ENCODE peak calls at places on chromosomes 11 and 22, in five cellular contexts. D is left ventricle myocardium inferior, J is suprapubic skin, W is ovary, P is brain microvascular endothelial cell. Y is an unnamed sample.

GRCh38 chr11:86230196-86230813 is 14.2 kb upstream of the EED start:
- DNase-seq in D (no peak), J (no peak), W (no peak), P (no peak), Y (no peak)

GRCh38 chr11:125141686-125142535 is 22.6 kb upstream of the PKNOX2 start:
- DNase-seq in D (peak), J (no peak), W (no peak), P (peak), Y (peak)

GRCh38 chr11:69374110-69374981 is 80.4 kb downstream of the MYEOV start:
- DNase-seq in D (peak), J (peak), W (no peak), P (no peak), Y (no peak)

GRCh38 chr11:335779-336665 is 15.4 kb upstream of the IFITM3 start:
- DNase-seq in D (no peak), J (no peak), W (peak), P (no peak), Y (peak)

GRCh38 chr22:31244044-31244942 is 32.2 kb downstream of the LIMK2 start:
- DNase-seq in D (no peak), J (no peak), W (no peak), P (peak), Y (peak)

GRCh38 chr11:18322818-18323570 is 627 bp downstream of the GTF2H1 start:
- DNase-seq in D (no peak), J (no peak), W (no peak), P (no peak), Y (no peak)

GRCh38 chr11:64661146-64661545 is 61.9 kb downstream of the NRXN2 start:
- DNase-seq in D (peak), J (no peak), W (no peak), P (peak), Y (peak)

GRCh38 chr11:102177974-102178631 is 67.9 kb downstream of the YAP1 start:
- DNase-seq in D (no peak), J (no peak), W (no peak), P (peak), Y (peak)

GRCh38 chr11:43852057-43852636 is 28.5 kb upstream of the ALKBH3 start:
- DNase-seq in D (no peak), J (no peak), W (no peak), P (peak), Y (peak)

GRCh38 chr22:40449676-40450035 is 79.3 kb downstream of the SGSM3 start:
- DNase-seq in D (no peak), J (no peak), W (no peak), P (peak), Y (peak)

GRCh38 chr11:124890701-124891389 is 6.8 kb downstream of the ROBO4 start:
- DNase-seq in D (no peak), J (no peak), W (no peak), P (no peak), Y (no peak)

GRCh38 chr11:129917231-129917630 is 21.9 kb upstream of the NFRKB start:
- DNase-seq in D (no peak), J (no peak), W (no peak), P (no peak), Y (no peak)

GRCh38 chr11:489610-490185 is 17.3 kb downstream of the RNH1 start:
- DNase-seq in D (no peak), J (peak), W (no peak), P (no peak), Y (no peak)

GRCh38 chr11:105401269-105401809 is 208.5 kb upstream of the GRIA4 start:
- DNase-seq in D (no peak), J (no peak), W (no peak), P (no peak), Y (no peak)

GRCh38 chr22:28988455-28988854 is 73.2 kb downstream of the C22orf31 start:
- DNase-seq in D (no peak), J (no peak), W (no peak), P (no peak), Y (no peak)

GRCh38 chr22:35684270-35684700 is 33.4 kb upstream of the APOL5 start:
- DNase-seq in D (no peak), J (no peak), W (no peak), P (peak), Y (peak)

GRCh38 chr22:21660904-21661303 is 4.9 kb upstream of the PPIL2 start:
- DNase-seq in D (no peak), J (no peak), W (no peak), P (no peak), Y (no peak)

GRCh38 chr11:120335928-120336640 is at the start of gene ARHGEF12:
- DNase-seq in D (peak), J (peak), W (peak), P (peak), Y (peak)

GRCh38 chr11:72334651-72335050 is 90.7 kb upstream of the PHOX2A start:
- DNase-seq in D (no peak), J (no peak), W (no peak), P (no peak), Y (no peak)

GRCh38 chr11:132589802-132590201 is 942.5 kb downstream of the OPCML start:
- DNase-seq in D (no peak), J (no peak), W (no peak), P (no peak), Y (no peak)

GRCh38 chr22:46625843-46626349 is 5.7 kb downstream of the GRAMD4 start:
- DNase-seq in D (no peak), J (no peak), W (no peak), P (no peak), Y (no peak)

GRCh38 chr22:43387815-43388214 is 24.0 kb upstream of the MPPED1 start:
- DNase-seq in D (no peak), J (no peak), W (no peak), P (no peak), Y (no peak)

GRCh38 chr11:119832536-119832935 is 103.5 kb upstream of the NECTIN1 start:
- DNase-seq in D (no peak), J (no peak), W (peak), P (peak), Y (peak)

GRCh38 chr11:69819541-69820070 is 390 bp upstream of the FGF3 start:
- DNase-seq in D (no peak), J (no peak), W (no peak), P (no peak), Y (no peak)

GRCh38 chr11:101459020-101459419 is 124.8 kb downstream of the TRPC6 start:
- DNase-seq in D (no peak), J (no peak), W (no peak), P (no peak), Y (no peak)

GRCh38 chr22:46487318-46487717 is 50.1 kb downstream of the CELSR1 start:
- DNase-seq in D (no peak), J (no peak), W (no peak), P (no peak), Y (no peak)

GRCh38 chr11:63919267-63920125 is 2.5 kb upstream of the RCOR2 start:
- DNase-seq in D (peak), J (no peak), W (peak), P (no peak), Y (peak)

GRCh38 chr11:30326114-30326783 is 3.3 kb downstream of the ARL14EP start:
- DNase-seq in D (no peak), J (no peak), W (no peak), P (peak), Y (no peak)

GRCh38 chr11:57662893-57663292 is 5.0 kb upstream of the ZDHHC5 start:
- DNase-seq in D (no peak), J (no peak), W (no peak), P (no peak), Y (no peak)

GRCh38 chr11:34358258-34358665 is 452 bp upstream of the ABTB2 start:
- DNase-seq in D (peak), J (no peak), W (peak), P (no peak), Y (peak)

GRCh38 chr11:34358666-34359547 is 1.1 kb upstream of the ABTB2 start:
- DNase-seq in D (peak), J (peak), W (peak), P (peak), Y (peak)

GRCh38 chr11:34360056-34360455 is 2.2 kb upstream of the ABTB2 start:
- DNase-seq in D (no peak), J (no peak), W (no peak), P (no peak), Y (no peak)

GRCh38 chr11:34357646-34358257 is at the start of gene ABTB2:
- DNase-seq in D (peak), J (peak), W (peak), P (peak), Y (peak)

DNA sequence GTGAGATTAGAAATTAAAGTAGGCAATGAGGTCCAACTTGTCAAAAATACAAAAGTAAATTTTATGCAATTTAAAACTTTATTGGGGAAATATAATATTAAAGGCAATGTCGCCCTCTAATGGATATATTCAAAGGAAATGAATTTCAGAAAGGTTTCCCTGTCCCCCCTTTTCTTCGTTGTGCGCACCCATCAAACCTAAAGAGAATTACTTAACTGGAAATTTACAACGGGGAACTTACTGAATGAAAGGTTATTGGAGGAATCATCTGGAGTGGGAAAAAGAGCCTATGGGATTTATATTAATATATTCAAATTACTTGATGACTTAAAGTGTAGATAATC is 1.7 kb upstream of the ABTB2 start:
- DNase-seq in D (no peak), J (no peak), W (no peak), P (no peak), Y (no peak)
- TF ChIP-seq CTCF in D (peak), J (no peak), W (no peak), P (no peak), Y (no peak)

DNA sequence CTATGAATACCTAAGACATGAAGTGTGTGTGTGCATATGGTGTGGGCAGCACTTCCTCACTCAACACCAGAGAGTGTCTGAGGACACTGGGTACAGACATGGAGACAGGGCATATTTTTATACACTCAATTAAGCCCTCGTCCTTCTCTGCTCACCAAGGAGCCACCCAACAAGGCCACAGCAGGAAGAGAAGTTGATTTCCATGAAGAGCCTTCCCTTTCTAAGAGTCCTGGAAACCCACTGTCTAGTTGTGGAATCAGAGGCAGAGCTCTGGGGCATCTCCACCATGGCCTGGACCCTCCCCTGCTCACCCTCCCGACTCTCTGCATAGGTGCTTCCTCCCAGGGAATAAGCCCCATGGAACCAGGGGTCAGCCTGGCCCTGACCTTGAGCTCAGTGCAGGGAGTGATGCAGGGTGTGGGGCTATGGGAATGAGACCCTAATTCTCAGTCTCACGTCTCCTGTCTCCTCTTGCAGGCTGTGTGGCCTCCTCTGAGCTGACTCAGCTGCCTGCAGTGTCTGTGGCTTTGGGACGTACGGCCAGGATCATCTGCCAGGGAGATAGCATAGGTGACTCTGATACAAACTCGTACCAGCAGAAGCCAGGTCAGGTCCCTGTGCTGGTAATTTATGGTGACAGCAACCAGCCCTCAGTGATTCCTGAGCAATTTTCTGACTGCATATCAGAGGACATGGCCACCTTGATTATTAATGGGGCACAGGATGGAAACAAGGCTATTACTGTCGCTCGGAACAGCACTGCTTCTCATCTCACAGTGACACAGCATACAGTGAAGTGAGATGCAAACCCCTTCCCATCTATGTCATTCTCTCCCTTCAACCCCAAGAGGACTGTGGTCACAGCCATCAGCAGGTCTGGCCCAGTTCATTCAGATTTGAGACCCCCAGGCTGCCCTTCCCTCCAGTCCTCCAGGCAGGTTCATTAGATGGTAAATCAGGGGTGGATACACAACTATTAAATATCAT is 14.6 kb upstream of the IGLL5 start:
- DNase-seq in D (no peak), J (peak), W (no peak), P (no peak), Y (no peak)
- H3K4me3 ChIP-seq in D (no peak), J (no peak), W (no peak), P (no peak), Y (no peak)

GRCh38 chr22:17945851-17946690 is 78.3 kb downstream of the MICAL3 start:
- DNase-seq in D (no peak), J (peak), W (no peak), P (no peak), Y (no peak)
- TF ChIP-seq CTCF in D (no peak), J (no peak), W (no peak), P (no peak), Y (no peak)

DNA sequence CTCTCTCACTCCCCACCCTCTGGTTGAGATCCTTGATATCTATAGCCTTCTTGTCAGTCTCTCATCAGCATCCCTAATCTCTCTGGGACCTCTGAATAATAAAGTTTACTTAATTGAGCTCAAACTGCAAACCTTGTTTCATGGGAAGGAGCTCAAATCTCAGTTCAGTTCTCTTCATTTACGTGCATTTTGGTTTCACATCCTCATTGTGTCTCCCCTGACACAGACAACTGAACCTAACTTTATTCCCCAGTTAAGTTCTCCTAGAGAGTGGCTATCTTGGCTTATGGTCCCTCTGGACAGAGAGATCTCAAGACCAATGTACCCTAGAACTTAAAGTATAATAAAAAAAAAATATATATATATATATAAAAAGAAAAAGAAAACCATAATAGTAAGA is 47.3 kb downstream of the NXPE2 start:
- DNase-seq in D (no peak), J (no peak), W (no peak), P (no peak), Y (no peak)
- H3K4me3 ChIP-seq in D (no peak), J (no peak), W (no peak), P (no peak), Y (no peak)

GRCh38 chr22:50698546-50698945 is 25.9 kb downstream of the SHANK3 start:
- DNase-seq in D (peak), J (peak), W (no peak), P (no peak), Y (no peak)

GRCh38 chr22:50701076-50701419 is 28.4 kb downstream of the SHANK3 start:
- DNase-seq in D (no peak), J (peak), W (no peak), P (no peak), Y (no peak)

GRCh38 chr22:50699001-50699753 is 26.6 kb downstream of the SHANK3 start:
- DNase-seq in D (peak), J (peak), W (no peak), P (no peak), Y (no peak)

GRCh38 chr22:50700387-50701075 is 27.9 kb downstream of the SHANK3 start:
- DNase-seq in D (peak), J (peak), W (no peak), P (no peak), Y (no peak)

DNA sequence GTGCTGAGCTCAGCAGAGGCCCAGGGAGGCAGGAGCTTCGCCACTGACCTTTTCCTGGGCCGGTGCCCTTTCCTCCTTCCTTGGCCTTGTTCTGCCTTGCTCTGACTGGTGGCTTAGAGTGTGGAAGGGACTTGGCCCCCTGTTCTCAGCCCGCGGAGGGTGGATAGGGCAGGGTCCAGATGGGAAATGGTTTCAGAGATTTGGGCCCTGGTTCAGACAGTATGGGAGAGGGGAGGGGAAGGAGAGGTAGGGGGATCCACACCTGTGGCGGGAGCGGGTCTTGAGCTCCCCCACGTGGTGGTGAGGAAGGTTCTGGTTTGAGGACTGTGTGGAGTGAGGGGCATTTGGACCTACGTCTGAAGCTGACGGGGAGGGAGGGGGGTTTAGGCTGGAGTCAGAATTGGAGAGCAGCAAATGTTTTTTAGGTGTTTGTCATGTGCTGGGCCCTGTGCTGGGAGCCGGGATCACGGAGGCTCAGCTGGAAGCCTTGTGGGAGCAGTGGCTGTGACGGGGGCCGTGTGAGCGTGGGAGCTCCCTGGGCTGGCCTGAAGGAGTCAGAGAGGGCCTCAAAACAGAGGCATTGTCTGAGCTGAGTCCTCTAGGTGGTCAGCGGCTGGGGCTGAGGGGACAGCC is 27.2 kb downstream of the SHANK3 start:
- DNase-seq in D (peak), J (peak), W (no peak), P (no peak), Y (no peak)
- TF ChIP-seq CTCF in D (no peak), J (no peak), W (no peak), P (peak), Y (peak)

GRCh38 chr11:1754376-1755150 is 4.2 kb upstream of the IFITM10 start:
- DNase-seq in D (no peak), J (no peak), W (no peak), P (no peak), Y (no peak)

GRCh38 chr11:1752907-1753425 is 2.6 kb upstream of the IFITM10 start:
- DNase-seq in D (no peak), J (no peak), W (no peak), P (no peak), Y (no peak)

GRCh38 chr11:1751999-1752906 is 1.9 kb upstream of the IFITM10 start:
- DNase-seq in D (no peak), J (peak), W (no peak), P (no peak), Y (no peak)

GRCh38 chr11:1755344-1756023 is 5.1 kb upstream of the IFITM10 start:
- DNase-seq in D (peak), J (no peak), W (no peak), P (no peak), Y (no peak)

DNA sequence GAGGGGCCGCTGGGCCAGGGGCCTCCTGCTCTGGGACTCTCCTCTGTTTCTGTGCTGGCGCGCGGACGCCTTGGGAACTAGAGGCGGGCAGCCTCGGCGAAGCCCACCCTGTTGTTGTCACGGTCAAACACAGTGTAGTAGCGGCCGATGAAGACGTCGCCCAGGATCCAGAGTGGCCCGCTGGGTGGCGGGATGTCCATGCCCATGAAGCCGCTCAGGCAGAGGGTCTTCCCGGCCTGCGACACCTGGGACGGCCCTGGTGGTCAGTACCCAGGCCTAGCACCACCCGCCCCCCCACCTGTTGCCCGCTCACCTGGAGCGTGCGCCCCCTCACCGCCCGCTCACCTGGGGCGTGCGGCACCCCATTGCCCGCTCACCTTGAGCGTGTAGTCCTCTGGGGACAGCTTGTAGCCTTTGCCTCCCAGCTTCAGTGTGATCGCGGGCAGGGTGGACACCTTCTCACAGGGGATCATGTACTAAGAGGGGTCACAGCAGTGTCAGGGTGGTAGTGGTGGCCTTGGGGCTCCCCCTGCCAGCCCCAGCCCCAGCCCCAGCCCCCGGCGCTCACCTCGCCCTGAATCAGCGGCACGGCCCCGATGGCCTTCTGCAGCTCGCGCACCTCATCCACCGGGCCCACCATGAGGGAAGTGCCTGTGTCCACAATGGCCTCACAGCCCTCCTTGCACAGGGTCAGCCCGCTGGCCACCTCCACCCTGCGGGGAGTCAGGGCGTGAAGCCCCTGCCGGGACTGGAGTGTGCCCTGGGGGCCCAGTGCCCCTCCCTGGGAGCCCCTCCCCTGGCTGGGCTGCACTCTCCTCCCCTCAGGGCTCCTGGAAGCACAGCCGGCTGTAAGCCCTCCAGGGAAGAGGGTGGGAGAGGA is 3.3 kb upstream of the IFITM10 start:
- DNase-seq in D (no peak), J (no peak), W (no peak), P (no peak), Y (no peak)
- H3K4me3 ChIP-seq in D (no peak), J (no peak), W (no peak), P (no peak), Y (no peak)